ENCODE peak calls at places on chromosomes 11 and 22, in seven cellular contexts. Q is tibial artery, V is omental fat pad, S is coronary artery, G is neural crest cell, X is thoracic aorta, A is HFFc6. N is an unnamed sample.

GRCh38 chr11:107293677-107294344 is 163.8 kb downstream of the CWF19L2 start:
- DNase-seq in Q (no peak), V (no peak), S (no peak), G (no peak), X (no peak), A (no peak), N (peak)

GRCh38 chr11:34269031-34269430 is 88.8 kb downstream of the ABTB2 start:
- DNase-seq in Q (no peak), V (no peak), S (no peak), G (no peak), X (no peak), A (no peak), N (no peak)

GRCh38 chr11:104594228-104594958 is 303.9 kb downstream of the CASP12 start:
- DNase-seq in Q (no peak), V (no peak), S (no peak), G (no peak), X (no peak), A (no peak), N (no peak)

GRCh38 chr11:68282141-68282860 is 10.5 kb upstream of the C11orf24 start:
- DNase-seq in Q (no peak), V (no peak), S (no peak), G (no peak), X (no peak), A (no peak), N (no peak)

GRCh38 chr22:46638601-46639431 is 18.6 kb downstream of the GRAMD4 start:
- DNase-seq in Q (peak), V (no peak), S (no peak), G (no peak), X (no peak), A (peak), N (no peak)

GRCh38 chr11:63906585-63906984 is 10.4 kb downstream of the RCOR2 start:
- DNase-seq in Q (no peak), V (no peak), S (no peak), G (no peak), X (no peak), A (no peak), N (peak)

GRCh38 chr11:134355656-134356055 is 23.9 kb downstream of the GLB1L2 start:
- DNase-seq in Q (no peak), V (no peak), S (no peak), G (no peak), X (no peak), A (no peak), N (no peak)

GRCh38 chr11:72781313-72782080 is 12.3 kb downstream of the STARD10 start:
- DNase-seq in Q (no peak), V (no peak), S (no peak), G (no peak), X (no peak), A (no peak), N (peak)

GRCh38 chr11:93857413-93858185 is 7.2 kb upstream of the VSTM5 start:
- DNase-seq in Q (no peak), V (no peak), S (no peak), G (no peak), X (no peak), A (no peak), N (no peak)

GRCh38 chr22:37472418-37473006 is 13.7 kb downstream of the MFNG start:
- DNase-seq in Q (no peak), V (no peak), S (no peak), G (peak), X (no peak), A (no peak), N (peak)

GRCh38 chr11:57434640-57435546 is 8.0 kb upstream of the SLC43A3 start:
- DNase-seq in Q (no peak), V (no peak), S (no peak), G (no peak), X (no peak), A (peak), N (no peak)

GRCh38 chr11:116600930-116601329 is 171.9 kb downstream of the BUD13 start:
- DNase-seq in Q (no peak), V (no peak), S (no peak), G (no peak), X (no peak), A (peak), N (no peak)

GRCh38 chr11:93552874-93553273 is 9.7 kb upstream of the SMCO4 start:
- DNase-seq in Q (no peak), V (no peak), S (no peak), G (no peak), X (no peak), A (no peak), N (no peak)

GRCh38 chr11:80521592-80521991 is 1080.8 kb upstream of the TENM4 start:
- DNase-seq in Q (no peak), V (no peak), S (no peak), G (no peak), X (no peak), A (no peak), N (no peak)

GRCh38 chr11:64880240-64881001 is 2.0 kb upstream of the EHD1 start:
- DNase-seq in Q (no peak), V (no peak), S (no peak), G (no peak), X (no peak), A (no peak), N (no peak)

GRCh38 chr11:73225001-73225686 is 7.1 kb downstream of the P2RY2 start:
- DNase-seq in Q (no peak), V (no peak), S (no peak), G (no peak), X (no peak), A (no peak), N (peak)

DNA sequence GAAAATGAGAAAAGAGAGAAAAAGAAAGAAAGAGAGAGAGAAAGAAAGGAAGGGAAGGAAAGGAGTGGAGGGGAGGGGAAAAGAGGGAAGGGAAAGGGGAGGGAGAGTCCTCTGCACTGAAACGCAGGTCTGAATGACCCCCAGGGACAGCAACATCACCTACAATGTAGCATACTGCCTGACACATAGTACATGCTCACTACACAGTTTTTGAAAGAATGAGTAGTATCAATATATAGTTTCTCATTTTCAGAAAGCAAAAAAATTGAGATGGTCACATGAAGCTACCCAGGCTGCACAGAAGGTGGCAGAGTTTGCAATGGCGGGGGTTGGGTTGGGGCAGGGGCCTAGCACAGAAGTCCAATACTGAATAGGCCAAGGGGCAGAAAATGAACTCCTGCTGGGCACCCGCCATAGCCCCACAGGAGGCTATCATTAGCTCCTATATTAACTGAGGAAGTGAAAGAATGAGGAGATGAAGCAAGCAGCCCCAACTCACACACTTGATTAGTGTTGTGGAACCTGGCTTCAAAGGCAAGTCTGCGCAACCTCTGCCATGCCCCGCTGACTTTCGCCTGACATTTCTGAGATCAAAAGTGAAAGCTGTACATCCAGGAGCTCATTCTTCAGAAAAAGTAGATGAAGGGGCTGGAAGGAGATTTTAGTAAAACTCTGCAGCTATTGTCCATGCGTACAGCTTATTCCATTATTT is 241.2 kb upstream of the SYN3 start:
- DNase-seq in Q (no peak), V (no peak), S (no peak), G (no peak), X (no peak), A (no peak), N (no peak)
- TF ChIP-seq CTCF in Q (no peak), V (no peak), S (no peak), G (no peak), X (no peak), A (no peak), N (no peak)

GRCh38 chr22:44369241-44369652 is 56.5 kb upstream of the SHISAL1 start:
- DNase-seq in Q (no peak), V (no peak), S (peak), G (no peak), X (no peak), A (no peak), N (peak)
- TF ChIP-seq CTCF in Q (no peak), V (no peak), S (no peak), G (peak), X (no peak), A (peak), N (peak)

GRCh38 chr11:122305426-122305825 is 189.4 kb upstream of the BLID start:
- DNase-seq in Q (no peak), V (no peak), S (no peak), G (no peak), X (no peak), A (no peak), N (no peak)
- TF ChIP-seq CTCF in Q (no peak), V (no peak), S (no peak), G (no peak), X (no peak), A (no peak), N (no peak)

GRCh38 chr22:44359496-44360110 is 46.9 kb upstream of the SHISAL1 start:
- DNase-seq in Q (no peak), V (no peak), S (peak), G (no peak), X (no peak), A (no peak), N (peak)

GRCh38 chr22:44362249-44363040 is 49.7 kb upstream of the SHISAL1 start:
- DNase-seq in Q (no peak), V (no peak), S (peak), G (no peak), X (no peak), A (no peak), N (peak)

GRCh38 chr22:44361391-44362126 is 48.8 kb upstream of the SHISAL1 start:
- DNase-seq in Q (no peak), V (no peak), S (peak), G (no peak), X (no peak), A (no peak), N (peak)

GRCh38 chr22:44360306-44360685 is 47.5 kb upstream of the SHISAL1 start:
- DNase-seq in Q (no peak), V (no peak), S (no peak), G (no peak), X (no peak), A (no peak), N (no peak)

DNA sequence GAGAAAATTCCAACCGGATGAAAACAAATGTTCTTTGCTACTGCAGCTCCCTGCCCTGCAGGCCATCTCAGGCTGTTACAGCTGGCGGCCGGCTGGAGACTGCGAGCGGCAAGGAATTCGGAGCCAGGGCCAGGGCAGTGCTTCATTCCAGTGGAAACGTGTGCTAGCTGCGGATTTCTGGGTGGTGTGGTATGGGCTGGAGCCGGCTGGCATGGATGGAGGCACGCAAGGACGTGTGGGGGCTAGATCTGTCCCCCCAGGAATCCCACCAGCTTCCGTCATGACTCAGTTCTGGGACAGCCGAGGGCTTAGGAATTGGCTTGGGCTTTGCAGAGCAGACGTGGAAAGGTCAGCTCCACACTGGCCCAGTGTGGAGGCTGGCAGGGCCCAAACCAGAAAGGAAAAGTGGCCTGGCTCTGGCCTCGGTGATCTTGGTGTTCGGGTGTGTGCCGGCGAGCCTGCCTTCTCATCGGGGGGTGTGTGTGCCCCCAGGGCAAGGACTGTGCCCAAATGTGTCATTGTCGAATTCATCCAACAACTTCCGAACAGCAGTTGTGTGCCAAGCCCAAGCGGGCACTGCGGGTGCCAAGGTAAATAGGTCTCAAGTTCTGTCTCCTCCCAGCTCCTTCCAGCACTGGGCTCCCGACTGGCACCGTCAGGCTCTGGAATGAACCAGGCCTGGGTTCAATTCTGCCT is 48.1 kb upstream of the SHISAL1 start:
- DNase-seq in Q (peak), V (no peak), S (peak), G (no peak), X (peak), A (peak), N (peak)
- TF ChIP-seq CTCF in Q (peak), V (no peak), S (peak), G (no peak), X (peak), A (peak), N (no peak)